ENCODE peak calls at places on chromosomes 2 and 18, in five cellular contexts. B is Karpas-422, R is aorta, T is Panc1, Q is H9. J is an unnamed sample.

GRCh38 chr18:74013955-74014354 is 133.7 kb downstream of the FBXO15 start:
- DNase-seq in B (no peak), Q (no peak), T (no peak), R (no peak), J (no peak)

GRCh38 chr2:28993211-28993960 is 12.3 kb downstream of the TOGARAM2 start:
- DNase-seq in Q (no peak), B (no peak), R (no peak), T (no peak), J (peak; percentile 57)

GRCh38 chr18:3468833-3469232 is 18.9 kb downstream of the TGIF1 start:
- DNase-seq in B (no peak), Q (no peak), T (no peak), R (peak; percentile 59), J (no peak)

GRCh38 chr2:12950957-12951656 is 234.4 kb downstream of the TRIB2 start:
- DNase-seq in B (no peak), T (no peak), Q (no peak), R (no peak), J (no peak)

GRCh38 chr18:1048048-1048447 is 143.4 kb downstream of the ADCYAP1 start:
- DNase-seq in T (no peak), B (no peak), Q (no peak), R (no peak), J (peak; percentile 22)

GRCh38 chr18:35174093-35174731 is 66.6 kb upstream of the ZNF397 start:
- DNase-seq in R (no peak), T (no peak), B (peak; percentile 94), Q (no peak), J (peak; percentile 41)

GRCh38 chr18:56245856-56246575 is 392.4 kb downstream of the TXNL1 start:
- DNase-seq in B (peak; percentile 11), T (no peak), R (no peak), Q (no peak), J (peak; percentile 51)

GRCh38 chr2:111670776-111671175 is 213.2 kb downstream of the ANAPC1 start:
- DNase-seq in Q (no peak), T (no peak), B (no peak), R (no peak), J (no peak)

GRCh38 chr18:79855147-79855910 is 57.6 kb downstream of the KCNG2 start:
- DNase-seq in Q (no peak), T (no peak), R (no peak), B (peak; percentile 85), J (no peak)

GRCh38 chr2:222776792-222777191 is 84.0 kb upstream of the ACSL3 start:
- DNase-seq in B (no peak), Q (no peak), T (no peak), R (no peak), J (no peak)

GRCh38 chr2:230010501-230010900 is 58.2 kb downstream of the SLC16A14 start:
- DNase-seq in R (no peak), Q (no peak), B (no peak), T (no peak), J (no peak)

GRCh38 chr2:197850882-197851281 is 46.5 kb downstream of the PLCL1 start:
- DNase-seq in Q (no peak), T (no peak), R (no peak), B (no peak), J (no peak)
- H3K4me1 ChIP-seq in Q (no peaks in the 10 kb centered on the region), T (no peaks in the 10 kb centered on the region), R (peaks cover 5% of the 10 kb centered on the region), B (no peaks in the 10 kb centered on the region), J (peaks cover 2% of the 10 kb centered on the region)

DNA sequence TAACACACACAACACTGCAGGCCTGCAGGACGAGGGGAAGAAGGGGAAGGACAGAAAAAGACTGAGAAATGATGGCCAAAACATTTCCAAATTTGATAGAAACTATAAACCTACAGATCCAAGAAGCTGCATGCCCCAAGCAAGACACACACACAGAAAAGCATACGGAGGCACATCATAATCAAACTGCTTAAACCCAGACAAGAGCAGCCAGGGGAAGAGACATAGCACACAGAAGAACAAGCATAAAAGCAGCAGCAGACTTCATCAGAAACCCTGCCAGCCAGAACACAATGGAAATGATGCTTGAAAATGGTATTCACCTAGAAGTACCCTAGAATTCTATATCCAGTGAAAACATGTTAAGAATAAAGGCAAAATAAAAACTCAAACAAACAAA is 57.2 kb upstream of the RNU4ATAC start:
- DNase-seq in R (no peak), T (no peak), Q (no peak), B (no peak), J (no peak)
- H3K4me1 ChIP-seq in R (peaks cover 5% of the 10 kb centered on the region), T (no peaks in the 10 kb centered on the region), Q (no peaks in the 10 kb centered on the region), B (peaks cover 20% of the 10 kb centered on the region), J (peaks cover 13% of the 10 kb centered on the region)

GRCh38 chr2:6352906-6353515 is 512.7 kb downstream of the CMPK2 start:
- DNase-seq in T (no peak), Q (peak; percentile 75), B (peak; percentile 58), R (no peak), J (peak; percentile 82)
- H3K4me1 ChIP-seq in T (no peaks in the 10 kb centered on the region), Q (no peaks in the 10 kb centered on the region), B (peaks cover 95% of the 10 kb centered on the region), R (no peaks in the 10 kb centered on the region), J (no peaks in the 10 kb centered on the region)

DNA sequence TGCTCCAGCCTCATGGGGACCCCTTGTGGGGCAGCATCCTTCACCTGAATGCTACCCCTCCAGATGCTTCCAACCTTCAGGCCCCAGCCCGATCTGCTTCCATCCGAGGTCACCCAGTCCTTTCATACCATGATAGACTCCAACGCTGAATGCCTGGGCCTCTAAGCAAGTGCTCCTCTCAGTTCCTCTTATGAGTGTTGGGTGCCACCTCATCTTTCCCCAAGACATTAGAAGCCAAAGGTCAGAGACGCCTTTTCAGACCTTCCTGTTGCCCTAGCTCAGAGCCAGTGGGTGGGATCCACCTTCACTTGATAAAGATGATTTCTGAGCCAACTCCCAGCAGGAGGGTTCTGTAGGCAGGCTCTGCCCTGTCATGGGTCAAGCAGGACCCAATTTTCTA is 174.5 kb upstream of the MGAT5 start:
- DNase-seq in B (no peak), R (no peak), Q (no peak), T (no peak), J (no peak)
- H3K4me1 ChIP-seq in B (no peaks in the 10 kb centered on the region), R (no peaks in the 10 kb centered on the region), Q (peaks cover 9% of the 10 kb centered on the region), T (no peaks in the 10 kb centered on the region), J (no peaks in the 10 kb centered on the region)

GRCh38 chr2:72148391-72148974 is 821 bp upstream of the CYP26B1 start:
- DNase-seq in Q (peak; percentile 39), B (no peak), R (peak; percentile 44), T (no peak), J (peak; percentile 75)

GRCh38 chr2:72150157-72150960 is 2.7 kb upstream of the CYP26B1 start:
- DNase-seq in R (peak; percentile 74), Q (peak; percentile 82), T (peak; percentile 65), B (peak; percentile 84), J (peak; percentile 82)

GRCh38 chr2:72147971-72148369 is 308 bp upstream of the CYP26B1 start:
- DNase-seq in R (no peak), Q (no peak), T (no peak), B (no peak), J (no peak)

GRCh38 chr2:72149556-72150156 is 2.0 kb upstream of the CYP26B1 start:
- DNase-seq in B (no peak), R (peak; percentile 42), Q (no peak), T (no peak), J (no peak)

DNA sequence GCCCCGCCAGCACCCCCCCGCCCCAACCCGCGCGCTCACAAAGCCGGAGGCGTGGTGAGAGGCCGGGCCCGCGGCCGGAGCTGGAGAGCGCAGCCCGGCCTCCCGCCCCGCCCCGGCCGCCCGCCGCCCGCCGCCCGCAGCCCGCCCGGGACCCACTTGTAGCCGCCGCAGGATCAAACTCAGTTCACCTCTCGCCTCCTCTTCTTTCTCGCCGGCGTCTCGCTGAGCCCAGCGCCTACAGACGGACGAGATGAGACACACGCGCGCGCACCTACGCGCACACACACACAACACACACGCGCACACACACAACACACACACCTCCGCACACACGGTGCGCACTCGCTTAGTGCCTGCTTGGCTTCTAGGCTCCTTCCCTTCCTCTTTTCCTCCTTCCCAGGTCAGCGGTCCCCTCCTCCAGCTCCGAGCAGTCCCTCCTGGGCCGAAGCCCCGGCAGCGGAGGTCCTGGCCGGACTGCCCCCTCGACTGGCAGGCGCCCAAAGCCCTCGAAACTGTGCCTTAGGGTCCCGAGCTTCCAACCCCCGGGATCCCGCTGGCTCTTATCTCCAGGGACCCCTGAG is 1.4 kb upstream of the CYP26B1 start:
- DNase-seq in Q (peak; percentile 63), B (no peak), T (no peak), R (peak; percentile 49), J (no peak)
- H3K4me1 ChIP-seq in Q (no peaks in the 10 kb centered on the region), B (no peaks in the 10 kb centered on the region), T (peaks cover 22% of the 10 kb centered on the region), R (no peaks in the 10 kb centered on the region), J (no peaks in the 10 kb centered on the region)

GRCh38 chr2:176093145-176093888 is 796 bp downstream of the HOXD13 start:
- DNase-seq in Q (peak; percentile 55), T (no peak), B (no peak), R (peak; percentile 44), J (peak; percentile 69)

GRCh38 chr2:176092270-176093144 is at the start of gene HOXD13:
- DNase-seq in T (no peak), Q (peak; percentile 86), R (peak; percentile 49), B (no peak), J (peak; percentile 65)

GRCh38 chr2:176093889-176094232 is 1.3 kb downstream of the HOXD13 start:
- DNase-seq in T (no peak), Q (no peak), R (no peak), B (no peak), J (no peak)

GRCh38 chr2:176095421-176095820 is 2.9 kb downstream of the HOXD13 start:
- DNase-seq in Q (no peak), R (no peak), T (no peak), B (no peak), J (no peak)

GRCh38 chr2:176094307-176094706 is 1.8 kb downstream of the HOXD13 start:
- DNase-seq in R (no peak), T (no peak), B (no peak), Q (peak; percentile 26), J (no peak)
- H3K4me1 ChIP-seq in R (no peaks in the 10 kb centered on the region), T (peaks cover 13% of the 10 kb centered on the region), B (peaks cover 17% of the 10 kb centered on the region), Q (peaks cover 6% of the 10 kb centered on the region), J (no peaks in the 10 kb centered on the region)

J was measured in SJCRH30.